ENCODE peak calls at places on chromosomes 3 and 15, in eight cellular contexts. Q is NCI-H1105 treated with DMSO at 0.1 percent for 48 hours; U is heart right ventricle; R is CD4-positive, alpha-beta T cell; O is GDM1; F is HS-5; V is iris pigment epithelial cell; S is AG04450. X is an unnamed sample.

GRCh38 chr3:14804835-14805780 is 13.7 kb upstream of the FGD5 start:
- DNase-seq in R (no peak), O (no peak), Q (no peak), V (no peak), S (no peak), U (no peak), F (no peak), X (no peak)

GRCh38 chr3:10285742-10286524 is 6.8 kb downstream of the GHRL start:
- DNase-seq in S (no peak), R (no peak), F (no peak), Q (no peak), U (no peak), V (no peak), O (no peak), X (no peak)

GRCh38 chr3:179172546-179172945 is 24.4 kb downstream of the PIK3CA start:
- DNase-seq in R (no peak), O (no peak), F (no peak), Q (no peak), U (no peak), S (no peak), V (no peak), X (no peak)

GRCh38 chr3:50600841-50601591 is 10.6 kb downstream of the CISH start:
- DNase-seq in Q (peak), R (peak), U (peak), S (peak), F (peak), V (peak), O (peak), X (peak)

GRCh38 chr3:55601366-55602080 is 114.4 kb upstream of the WNT5A start:
- DNase-seq in Q (no peak), V (no peak), F (no peak), U (no peak), R (no peak), S (no peak), O (no peak), X (no peak)

GRCh38 chr3:170639003-170639402 is 53.1 kb upstream of the SLC7A14 start:
- DNase-seq in R (no peak), O (no peak), F (no peak), S (no peak), V (no peak), U (no peak), Q (no peak), X (no peak)

GRCh38 chr3:12427551-12427950 is 56.7 kb upstream of the TSEN2 start:
- DNase-seq in F (no peak), S (no peak), O (no peak), R (no peak), V (no peak), U (no peak), Q (no peak), X (no peak)

GRCh38 chr3:120623719-120624093 is 27.6 kb downstream of the NDUFB4 start:
- DNase-seq in S (no peak), F (no peak), O (no peak), R (no peak), V (no peak), Q (no peak), U (no peak), X (no peak)

GRCh38 chr15:51837784-51838183 is 8.3 kb downstream of the TMOD3 start:
- DNase-seq in S (no peak), V (peak), F (no peak), Q (no peak), R (no peak), O (peak), U (no peak), X (no peak)

GRCh38 chr3:43997788-43998373 is 243.8 kb upstream of the TOPAZ1 start:
- DNase-seq in U (no peak), F (peak), S (no peak), O (no peak), R (no peak), Q (no peak), V (no peak), X (no peak)

GRCh38 chr3:146772211-146772743 is 167.1 kb upstream of the PLSCR5 start:
- DNase-seq in S (no peak), O (no peak), Q (no peak), R (no peak), F (no peak), V (no peak), U (peak), X (no peak)

GRCh38 chr15:75171408-75171807 is 30.3 kb upstream of the C15orf39 start:
- DNase-seq in U (no peak), R (no peak), O (peak), V (peak), Q (no peak), F (peak), S (peak), X (peak)

GRCh38 chr15:42032376-42033213 is 11.8 kb upstream of the PLA2G4E start:
- DNase-seq in S (no peak), R (no peak), Q (no peak), V (no peak), U (no peak), F (no peak), O (no peak), X (no peak)

GRCh38 chr15:45187894-45188830 is at the start of gene SHF:
- DNase-seq in V (peak), R (peak), Q (peak), O (peak), F (no peak), U (peak), S (peak), X (no peak)

GRCh38 chr3:32306072-32306471 is 67.6 kb downstream of the CMTM8 start:
- DNase-seq in S (no peak), V (no peak), F (no peak), O (no peak), R (no peak), Q (no peak), U (no peak), X (no peak)

GRCh38 chr3:179606534-179607085 is 2.0 kb downstream of the NDUFB5 start:
- DNase-seq in U (no peak), Q (no peak), V (no peak), S (no peak), F (no peak), R (no peak), O (no peak), X (no peak)

GRCh38 chr3:140288575-140288974 is 353.6 kb downstream of the CLSTN2 start:
- DNase-seq in S (no peak), Q (no peak), O (no peak), V (no peak), R (no peak), F (no peak), U (no peak), X (no peak)

GRCh38 chr15:47987908-47988532 is 132.8 kb upstream of the SLC24A5 start:
- DNase-seq in F (peak), R (no peak), Q (peak), S (peak), V (peak), U (no peak), O (peak), X (peak)

GRCh38 chr3:123749716-123750115 is 134.4 kb downstream of the MYLK start:
- DNase-seq in R (no peak), Q (no peak), F (peak), U (no peak), O (no peak), S (peak), V (peak), X (peak)

GRCh38 chr15:34855893-34856292 is 60.5 kb upstream of the ACTC1 start:
- DNase-seq in V (peak), U (no peak), R (no peak), F (peak), S (no peak), O (no peak), Q (no peak), X (peak)

GRCh38 chr3:134381836-134382442 is 7.7 kb upstream of the AMOTL2 start:
- DNase-seq in F (no peak), U (no peak), S (no peak), R (no peak), V (no peak), Q (peak), O (no peak), X (no peak)

GRCh38 chr15:90076716-90077115 is 25.6 kb downstream of the IDH2 start:
- DNase-seq in S (no peak), Q (no peak), O (no peak), V (no peak), R (no peak), U (no peak), F (no peak), X (no peak)

GRCh38 chr3:115698851-115699535 is 75.7 kb downstream of the GAP43 start:
- DNase-seq in R (no peak), F (no peak), Q (peak), U (no peak), O (no peak), V (no peak), S (no peak), X (no peak)

GRCh38 chr3:31947671-31948091 is 33.4 kb downstream of the OSBPL10 start:
- DNase-seq in Q (no peak), O (no peak), U (no peak), F (no peak), V (no peak), R (no peak), S (no peak), X (no peak)

GRCh38 chr3:119559441-119559963 is at the start of gene CD80:
- DNase-seq in S (no peak), Q (peak), O (peak), R (peak), U (peak), F (no peak), V (peak), X (peak)

GRCh38 chr15:31360843-31361763 is 34.5 kb downstream of the KLF13 start:
- DNase-seq in S (no peak), R (peak), V (no peak), O (peak), F (no peak), Q (peak), U (no peak), X (no peak)

GRCh38 chr15:74889390-74889881 is 406 bp upstream of the MPI start:
- DNase-seq in S (no peak), V (peak), F (no peak), Q (peak), U (peak), O (peak), R (no peak), X (peak)

GRCh38 chr3:14388200-14388599 is 14.2 kb upstream of the SLC6A6 start:
- DNase-seq in U (no peak), F (no peak), S (no peak), R (no peak), O (no peak), V (no peak), Q (no peak), X (no peak)

GRCh38 chr3:99012051-99012450 is 110.6 kb upstream of the DCBLD2 start:
- DNase-seq in Q (no peak), S (no peak), U (no peak), O (no peak), F (no peak), R (no peak), V (peak), X (peak)

X was measured in HCEC 1CT.